ENCODE peak calls at places on chromosomes 13 and 19, in four cellular contexts. One of them, this sample, is unnamed.

GRCh38 chr13:36344886-36345437 is 1.2 kb downstream of the SPART start:
- DNase-seq in CD4-positive, alpha-beta T cell: no peak
- DNase-seq in MG63: no peak
- DNase-seq in ecto neural progenitor cell: no peak
- DNase-seq in this sample: no peak

GRCh38 chr19:16111909-16112752 is 442 bp downstream of the RAB8A start:
- DNase-seq in CD4-positive, alpha-beta T cell: no peak
- DNase-seq in MG63: no peak
- DNase-seq in ecto neural progenitor cell: no peak
- DNase-seq in this sample: no peak

GRCh38 chr13:99967884-99968520 is 3.6 kb downstream of the ZIC5 start:
- DNase-seq in MG63: no peak
- DNase-seq in CD4-positive, alpha-beta T cell: no peak
- DNase-seq in ecto neural progenitor cell: peak
- DNase-seq in this sample: no peak

GRCh38 chr19:18086590-18087138 is at the start of gene IL12RB1:
- DNase-seq in MG63: no peak
- DNase-seq in CD4-positive, alpha-beta T cell: peak
- DNase-seq in ecto neural progenitor cell: no peak
- DNase-seq in this sample: no peak

GRCh38 chr19:18262917-18263316 is 11.3 kb downstream of the IQCN start:
- DNase-seq in CD4-positive, alpha-beta T cell: no peak
- DNase-seq in ecto neural progenitor cell: no peak
- DNase-seq in MG63: no peak
- DNase-seq in this sample: no peak

GRCh38 chr13:24360106-24360505 is 50.7 kb downstream of the C1QTNF9 start:
- DNase-seq in MG63: no peak
- DNase-seq in CD4-positive, alpha-beta T cell: no peak
- DNase-seq in ecto neural progenitor cell: no peak
- DNase-seq in this sample: no peak

GRCh38 chr19:49335784-49336481 is 727 bp downstream of the CD37 start:
- DNase-seq in MG63: no peak
- DNase-seq in CD4-positive, alpha-beta T cell: no peak
- DNase-seq in ecto neural progenitor cell: no peak
- DNase-seq in this sample: no peak

GRCh38 chr13:80873589-80873988 is 532.7 kb upstream of the SPRY2 start:
- DNase-seq in CD4-positive, alpha-beta T cell: no peak
- DNase-seq in MG63: no peak
- DNase-seq in ecto neural progenitor cell: no peak
- DNase-seq in this sample: no peak

GRCh38 chr19:11465605-11466004 is 15.2 kb downstream of the ELAVL3 start:
- DNase-seq in MG63: no peak
- DNase-seq in ecto neural progenitor cell: peak
- DNase-seq in CD4-positive, alpha-beta T cell: no peak
- DNase-seq in this sample: no peak

GRCh38 chr19:639251-640155 is at the start of gene FGF22:
- DNase-seq in ecto neural progenitor cell: peak
- DNase-seq in CD4-positive, alpha-beta T cell: peak
- DNase-seq in MG63: peak
- DNase-seq in this sample: peak

GRCh38 chr13:35136585-35136984 is 194.5 kb downstream of the NBEA start:
- DNase-seq in CD4-positive, alpha-beta T cell: no peak
- DNase-seq in MG63: no peak
- DNase-seq in ecto neural progenitor cell: no peak
- DNase-seq in this sample: no peak

GRCh38 chr13:26220575-26220974 is 1.5 kb downstream of the RNF6 start:
- DNase-seq in MG63: peak
- DNase-seq in ecto neural progenitor cell: no peak
- DNase-seq in CD4-positive, alpha-beta T cell: no peak
- DNase-seq in this sample: peak

GRCh38 chr13:112968910-112969691 is at the start of gene MCF2L:
- DNase-seq in ecto neural progenitor cell: no peak
- DNase-seq in MG63: no peak
- DNase-seq in CD4-positive, alpha-beta T cell: peak
- DNase-seq in this sample: peak

GRCh38 chr13:90201198-90201597 is 1146.3 kb upstream of the MIR17HG start:
- DNase-seq in CD4-positive, alpha-beta T cell: no peak
- DNase-seq in MG63: peak
- DNase-seq in ecto neural progenitor cell: no peak
- DNase-seq in this sample: no peak

GRCh38 chr19:39927076-39927475 is 7.4 kb downstream of the FCGBP start:
- DNase-seq in ecto neural progenitor cell: no peak
- DNase-seq in MG63: no peak
- DNase-seq in CD4-positive, alpha-beta T cell: no peak
- DNase-seq in this sample: no peak

GRCh38 chr19:6260912-6261636 is 18.7 kb downstream of the MLLT1 start:
- DNase-seq in ecto neural progenitor cell: no peak
- DNase-seq in CD4-positive, alpha-beta T cell: no peak
- DNase-seq in MG63: no peak
- DNase-seq in this sample: no peak

GRCh38 chr19:755063-755462 is 4.2 kb downstream of the MISP start:
- DNase-seq in ecto neural progenitor cell: no peak
- DNase-seq in MG63: no peak
- DNase-seq in CD4-positive, alpha-beta T cell: no peak
- DNase-seq in this sample: no peak

GRCh38 chr13:104592127-104592526 is 1525.9 kb upstream of the SLC10A2 start:
- DNase-seq in CD4-positive, alpha-beta T cell: no peak
- DNase-seq in ecto neural progenitor cell: no peak
- DNase-seq in MG63: no peak
- DNase-seq in this sample: no peak

GRCh38 chr19:53333071-53333465 is 481 bp upstream of the ZNF845 start:
- DNase-seq in CD4-positive, alpha-beta T cell: peak
- DNase-seq in MG63: peak
- DNase-seq in ecto neural progenitor cell: peak
- DNase-seq in this sample: no peak

GRCh38 chr19:42313096-42313839 is at the start of gene TMEM145:
- DNase-seq in ecto neural progenitor cell: peak
- DNase-seq in CD4-positive, alpha-beta T cell: no peak
- DNase-seq in MG63: peak
- DNase-seq in this sample: no peak

GRCh38 chr13:109288151-109288709 is 498.2 kb downstream of the IRS2 start:
- DNase-seq in ecto neural progenitor cell: no peak
- DNase-seq in CD4-positive, alpha-beta T cell: no peak
- DNase-seq in MG63: no peak
- DNase-seq in this sample: no peak

GRCh38 chr13:76936736-76937135 is 11.6 kb upstream of the ACOD1 start:
- DNase-seq in MG63: no peak
- DNase-seq in ecto neural progenitor cell: no peak
- DNase-seq in CD4-positive, alpha-beta T cell: no peak
- DNase-seq in this sample: no peak

GRCh38 chr19:5282926-5283325 is 57.7 kb downstream of the PTPRS start:
- DNase-seq in CD4-positive, alpha-beta T cell: no peak
- DNase-seq in MG63: no peak
- DNase-seq in ecto neural progenitor cell: peak
- DNase-seq in this sample: no peak

GRCh38 chr19:31330237-31330636 is 19.0 kb downstream of the TSHZ3 start:
- DNase-seq in CD4-positive, alpha-beta T cell: no peak
- DNase-seq in MG63: no peak
- DNase-seq in ecto neural progenitor cell: no peak
- DNase-seq in this sample: no peak

GRCh38 chr13:49676581-49677298 is 14.5 kb downstream of the EBPL start:
- DNase-seq in MG63: no peak
- DNase-seq in CD4-positive, alpha-beta T cell: no peak
- DNase-seq in ecto neural progenitor cell: no peak
- DNase-seq in this sample: no peak

GRCh38 chr19:18605196-18605545 is 1.4 kb downstream of the CRLF1 start:
- DNase-seq in ecto neural progenitor cell: peak
- DNase-seq in MG63: no peak
- DNase-seq in CD4-positive, alpha-beta T cell: no peak
- DNase-seq in this sample: no peak

GRCh38 chr19:46902402-46902766 is 41.6 kb downstream of the ARHGAP35 start:
- DNase-seq in MG63: peak
- DNase-seq in CD4-positive, alpha-beta T cell: no peak
- DNase-seq in ecto neural progenitor cell: no peak
- DNase-seq in this sample: no peak

GRCh38 chr13:42777476-42777875 is 3.9 kb upstream of the FAM216B start:
- DNase-seq in ecto neural progenitor cell: no peak
- DNase-seq in CD4-positive, alpha-beta T cell: no peak
- DNase-seq in MG63: no peak
- DNase-seq in this sample: no peak

GRCh38 chr13:95258619-95259194 is 42.5 kb downstream of the ABCC4 start:
- DNase-seq in ecto neural progenitor cell: no peak
- DNase-seq in MG63: no peak
- DNase-seq in CD4-positive, alpha-beta T cell: no peak
- DNase-seq in this sample: no peak

GRCh38 chr19:29162694-29163093 is 50.3 kb downstream of the UQCRFS1 start:
- DNase-seq in ecto neural progenitor cell: no peak
- DNase-seq in MG63: peak
- DNase-seq in CD4-positive, alpha-beta T cell: no peak
- DNase-seq in this sample: no peak

GRCh38 chr19:48413879-48414623 is 20.6 kb downstream of the GRIN2D start:
- DNase-seq in CD4-positive, alpha-beta T cell: no peak
- DNase-seq in ecto neural progenitor cell: peak
- DNase-seq in MG63: peak
- DNase-seq in this sample: no peak

GRCh38 chr19:419721-420515 is 11.0 kb upstream of the C2CD4C start:
- DNase-seq in ecto neural progenitor cell: no peak
- DNase-seq in CD4-positive, alpha-beta T cell: no peak
- DNase-seq in MG63: no peak
- DNase-seq in this sample: no peak

GRCh38 chr19:7947939-7948338 is 4.5 kb upstream of the TIMM44 start:
- DNase-seq in CD4-positive, alpha-beta T cell: no peak
- DNase-seq in MG63: no peak
- DNase-seq in ecto neural progenitor cell: no peak
- DNase-seq in this sample: no peak

GRCh38 chr19:44741841-44742352 is 6.6 kb upstream of the BCL3 start:
- DNase-seq in ecto neural progenitor cell: no peak
- DNase-seq in CD4-positive, alpha-beta T cell: no peak
- DNase-seq in MG63: peak
- DNase-seq in this sample: peak

This sample was measured in fibroblast of the conjunctiva.